ENCODE peak calls at places on chromosomes 4 and X, in seven cellular contexts. K is stimulated activated CD4-positive, alpha-beta T cell treated with anti-CD3 and anti-CD28 coated beads, Interleukin-4, amount 100 ng/mL, for 24 hours; Y is NCI-H1417; D is NCI-H1092 treated with DMSO at 0.1 percent for 48 hours; Z is hypothalamus; E is K562; V is stromal cell of bone marrow. N is an unnamed sample.

GRCh38 chr4:93759506-93759905 is 69.0 kb upstream of the ATOH1 start:
- DNase-seq in K (no peak), Y (no peak), D (no peak), Z (no peak), E (no peak), V (no peak), N (no peak)

GRCh38 chr4:24471623-24472510 is 112.5 kb downstream of the DHX15 start:
- DNase-seq in K (peak; percentile 4), Y (peak; percentile 56), D (no peak), Z (peak; percentile 9), E (no peak), V (no peak), N (no peak)

GRCh38 chrX:118024482-118024881 is 92.1 kb downstream of the KLHL13 start:
- DNase-seq in K (no peak), Y (no peak), D (no peak), Z (no peak), E (no peak), V (no peak), N (no peak)

GRCh38 chrX:46627700-46628405 is 54.3 kb downstream of the CHST7 start:
- DNase-seq in K (no peak), Y (no peak), D (no peak), Z (no peak), E (no peak), V (no peak), N (no peak)

GRCh38 chrX:41733939-41734338 is 10.0 kb downstream of the GPR82 start:
- DNase-seq in K (no peak), Y (no peak), D (no peak), Z (no peak), E (no peak), V (no peak), N (peak; percentile 27)

GRCh38 chrX:150200820-150201287 is 162.3 kb upstream of the MAMLD1 start:
- DNase-seq in K (peak; percentile 53), Y (peak; percentile 16), D (peak; percentile 85), Z (no peak), E (peak; percentile 44), V (peak; percentile 95), N (peak; percentile 65)

GRCh38 chr4:24519649-24520048 is 64.7 kb downstream of the DHX15 start:
- DNase-seq in K (no peak), Y (no peak), D (no peak), Z (no peak), E (no peak), V (no peak), N (no peak)

GRCh38 chr4:176549161-176549865 is 229.5 kb downstream of the SPCS3 start:
- DNase-seq in K (no peak), Y (peak; percentile 25), D (no peak), Z (no peak), E (no peak), V (peak; percentile 44), N (no peak)

GRCh38 chrX:28398352-28398751 is 188.9 kb upstream of the IL1RAPL1 start:
- DNase-seq in K (no peak), Y (no peak), D (no peak), Z (no peak), E (no peak), V (no peak), N (no peak)

GRCh38 chr4:156053174-156053573 is 99.5 kb upstream of the CTSO start:
- DNase-seq in K (no peak), Y (no peak), D (no peak), Z (no peak), E (no peak), V (no peak), N (no peak)

GRCh38 chr4:52507774-52508173 is 151.3 kb downstream of the USP46 start:
- DNase-seq in K (no peak), Y (no peak), D (no peak), Z (no peak), E (no peak), V (peak; percentile 2), N (no peak)

GRCh38 chr4:141899103-141899502 is 262.7 kb downstream of the IL15 start:
- DNase-seq in K (no peak), Y (peak; percentile 47), D (no peak), Z (no peak), E (no peak), V (no peak), N (no peak)

GRCh38 chr4:126023946-126024345 is 709.2 kb downstream of the FAT4 start:
- DNase-seq in K (no peak), Y (no peak), D (no peak), Z (no peak), E (no peak), V (no peak), N (no peak)

GRCh38 chrX:129493643-129494042 is 29.6 kb downstream of the SMARCA1 start:
- DNase-seq in K (no peak), Y (no peak), D (no peak), Z (no peak), E (no peak), V (peak; percentile 45), N (no peak)

GRCh38 chrX:25156323-25156722 is 140.6 kb upstream of the ARX start:
- DNase-seq in K (no peak), Y (peak; percentile 85), D (no peak), Z (no peak), E (no peak), V (no peak), N (no peak)

GRCh38 chrX:116435597-116435996 is 809 bp upstream of the SLC6A14 start:
- DNase-seq in K (no peak), Y (no peak), D (no peak), Z (no peak), E (no peak), V (no peak), N (no peak)

GRCh38 chr4:88756149-88756548 is 58.5 kb upstream of the NAP1L5 start:
- DNase-seq in K (no peak), Y (no peak), D (no peak), Z (no peak), E (no peak), V (no peak), N (no peak)

GRCh38 chr4:147714575-147715401 is 17.1 kb upstream of the ARHGAP10 start:
- DNase-seq in K (no peak), Y (no peak), D (no peak), Z (no peak), E (no peak), V (no peak), N (no peak)

GRCh38 chr4:181194096-181194495 is 1049.1 kb upstream of the TENM3 start:
- DNase-seq in K (no peak), Y (no peak), D (no peak), Z (no peak), E (no peak), V (no peak), N (no peak)

GRCh38 chr4:8236141-8236919 is 33.2 kb upstream of the HTRA3 start:
- DNase-seq in K (no peak), Y (peak; percentile 7), D (no peak), Z (no peak), E (peak; percentile 18), V (no peak), N (no peak)

N was measured in activated CD4-positive, alpha-beta memory T cell treated with anti-CD3 and anti-CD28 coated beads, Interleukin-2, amount 10 ng/mL, durations not matched to agents 7 days and 5 days.